ENCODE peak calls at places on chromosomes 13 and 19, in eight cellular contexts. J is left lung, D is right lobe of liver, F is A549, I is mesendoderm, R is adrenal gland, Q is esophagus squamous epithelium, B is PC-9. Y is an unnamed sample.

GRCh38 chr19:31980851-31981250 is 364.6 kb upstream of the ZNF507 start:
- DNase-seq in D (no peak), J (no peak), I (no peak), B (no peak), Q (no peak), R (no peak), F (no peak), Y (no peak)

GRCh38 chr13:75217949-75218348 is 264.0 kb downstream of the TBC1D4 start:
- DNase-seq in R (no peak), F (no peak), Q (no peak), J (no peak), D (no peak), I (no peak), B (no peak), Y (no peak)

GRCh38 chr19:6678690-6679109 is 8.7 kb upstream of the TNFSF14 start:
- DNase-seq in B (no peak), F (no peak), I (no peak), D (no peak), J (no peak), Q (no peak), R (no peak), Y (no peak)

GRCh38 chr13:22311734-22312404 is 641.0 kb downstream of the FGF9 start:
- DNase-seq in B (no peak), I (peak; percentile 8), D (no peak), Q (no peak), J (peak; percentile 60), F (no peak), R (no peak), Y (no peak)

GRCh38 chr19:35011091-35011689 is 11.1 kb downstream of the GRAMD1A start:
- DNase-seq in B (no peak), D (peak; percentile 67), F (no peak), Q (no peak), R (peak; percentile 27), I (no peak), J (no peak), Y (no peak)

GRCh38 chr13:101144808-101145419 is 271.4 kb downstream of the NALCN start:
- DNase-seq in R (peak; percentile 28), D (no peak), I (peak; percentile 48), Q (no peak), J (no peak), B (peak; percentile 57), F (no peak), Y (no peak)

GRCh38 chr19:31976775-31977536 is 368.5 kb upstream of the ZNF507 start:
- DNase-seq in D (no peak), B (no peak), I (no peak), Q (no peak), J (no peak), F (no peak), R (no peak), Y (no peak)

GRCh38 chr13:49711218-49711863 is 20.1 kb upstream of the EBPL start:
- DNase-seq in B (peak; percentile 50), R (no peak), D (no peak), F (no peak), J (no peak), Q (no peak), I (no peak), Y (no peak)

GRCh38 chr13:33188093-33188882 is 97.3 kb downstream of the STARD13 start:
- DNase-seq in I (no peak), D (no peak), F (no peak), B (no peak), R (no peak), J (no peak), Q (no peak), Y (no peak)

GRCh38 chr13:101875717-101876393 is 423.4 kb downstream of the ITGBL1 start:
- DNase-seq in R (no peak), I (peak; percentile 36), B (peak; percentile 95), J (no peak), F (no peak), D (peak; percentile 58), Q (no peak), Y (no peak)

GRCh38 chr13:48750588-48751383 is 97.1 kb downstream of the CYSLTR2 start:
- DNase-seq in J (no peak), I (no peak), R (peak; percentile 76), Q (no peak), B (no peak), D (no peak), F (no peak), Y (no peak)

GRCh38 chr19:50639121-50640112 is at the start of gene SYT3:
- DNase-seq in J (no peak), Q (no peak), B (no peak), I (peak; percentile 71), R (peak; percentile 51), D (no peak), F (peak; percentile 95), Y (peak; percentile 45)

GRCh38 chr19:1167687-1168561 is 6.1 kb downstream of the SBNO2 start:
- DNase-seq in D (peak; percentile 53), B (peak; percentile 78), I (no peak), R (peak; percentile 66), Q (no peak), J (peak; percentile 76), F (no peak), Y (no peak)

GRCh38 chr19:18741566-18742121 is 49.5 kb downstream of the COMP start:
- DNase-seq in F (no peak), B (peak; percentile 60), Q (no peak), R (no peak), J (no peak), D (no peak), I (no peak), Y (peak; percentile 83)

GRCh38 chr19:51803529-51803928 is 8.6 kb downstream of the FPR3 start:
- DNase-seq in D (no peak), I (no peak), R (no peak), B (no peak), Q (no peak), F (no peak), J (no peak), Y (no peak)

GRCh38 chr19:16931306-16931705 is 42.5 kb downstream of the F2RL3 start:
- DNase-seq in J (no peak), B (peak; percentile 20), I (no peak), F (no peak), R (no peak), Q (no peak), D (no peak), Y (no peak)

GRCh38 chr19:17323973-17324327 is 10.7 kb downstream of the ANO8 start:
- DNase-seq in Q (no peak), J (no peak), I (no peak), F (no peak), R (no peak), D (no peak), B (no peak), Y (no peak)

GRCh38 chr13:90968510-90968909 is 379.0 kb upstream of the MIR17HG start:
- DNase-seq in R (no peak), J (no peak), B (no peak), Q (no peak), D (no peak), I (peak; percentile 57), F (peak; percentile 33), Y (no peak)

GRCh38 chr13:113928701-113929627 is 44.9 kb downstream of the C13orf46 start:
- DNase-seq in B (no peak), D (peak; percentile 57), I (no peak), R (peak; percentile 57), F (no peak), J (no peak), Q (no peak), Y (peak; percentile 85)
- H3K27ac ChIP-seq in B (no peak overlapping the region), D (no peak overlapping the region), I (no peak overlapping the region), R (no peak overlapping the region), F (no peak overlapping the region), J (no peak overlapping the region), Q (peak overlapping the region; percentile 77), Y (peak overlapping the region; percentile 33)

GRCh38 chr19:10339977-10340376 is 553 bp upstream of the ICAM3 start:
- DNase-seq in R (no peak), B (no peak), Q (no peak), J (no peak), D (no peak), I (no peak), F (no peak), Y (no peak)
- H3K4me3 ChIP-seq in R (no peak overlapping the region), B (no peak overlapping the region), Q (no peak overlapping the region), J (no peak overlapping the region), D (no peak overlapping the region), I (no peak overlapping the region), F (no peak overlapping the region), Y (no peak overlapping the region)

GRCh38 chr13:110225007-110225406 is 82.0 kb downstream of the COL4A1 start:
- DNase-seq in D (no peak), J (no peak), I (no peak), B (peak; percentile 30), R (no peak), F (no peak), Q (no peak), Y (no peak)
- H3K27ac ChIP-seq in D (no peak overlapping the region), J (no peak overlapping the region), I (no peak overlapping the region), B (no peak overlapping the region), R (no peak overlapping the region), F (no peak overlapping the region), Q (peak overlapping the region; percentile 41), Y (no peak overlapping the region)

DNA sequence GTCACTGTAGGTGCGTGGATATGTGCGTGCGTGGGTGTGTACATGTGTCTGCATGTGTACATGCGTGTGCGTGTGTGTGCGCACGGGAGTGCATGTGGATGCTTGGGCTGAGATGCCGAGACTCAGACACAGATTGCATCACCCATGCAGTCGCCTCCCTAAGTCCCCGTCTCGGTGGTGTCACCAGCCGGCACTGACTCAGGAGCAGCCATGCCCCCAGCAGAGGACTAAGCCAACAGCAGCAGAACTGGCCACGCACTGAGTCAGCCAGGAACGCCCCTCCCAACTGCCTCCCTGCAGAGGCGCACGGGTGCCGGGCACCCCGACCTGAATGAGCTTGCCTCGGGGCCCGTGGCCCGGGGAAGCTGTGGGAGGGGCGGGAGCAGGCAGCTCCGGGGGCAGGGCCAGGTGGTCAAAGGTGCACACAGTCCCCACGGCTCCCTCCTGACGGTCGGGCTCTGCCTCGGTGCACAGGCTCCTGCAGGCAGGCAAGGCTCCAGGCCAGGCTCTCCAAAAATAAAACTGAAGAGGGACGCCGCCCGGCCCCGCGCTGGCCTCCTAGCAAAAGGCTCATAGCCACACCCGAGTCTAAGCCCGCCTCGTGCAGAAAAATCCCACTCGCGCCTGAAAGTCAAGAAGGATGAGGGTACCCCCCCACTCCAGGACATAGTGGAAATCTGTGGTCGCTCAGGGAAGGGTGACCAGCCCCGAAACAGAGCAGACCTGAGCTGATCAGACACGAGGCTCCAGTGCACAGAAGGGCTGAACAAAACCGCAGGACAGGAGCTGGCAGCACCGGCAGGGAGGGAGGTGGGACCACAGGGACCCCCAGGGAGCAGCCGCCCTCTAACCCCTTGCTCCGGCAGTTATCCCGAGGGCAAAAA is 49.2 kb downstream of the GADD45B start:
- DNase-seq in Q (no peak), D (no peak), R (peak; percentile 53), F (peak; percentile 74), B (peak; percentile 93), J (peak; percentile 84), I (peak; percentile 72), Y (peak; percentile 62)
- H3K4me3 ChIP-seq in Q (peak overlapping the region; percentile 33), D (no peak overlapping the region), R (no peak overlapping the region), F (peak overlapping the region; percentile 31), B (peak overlapping the region; percentile 50), J (no peak overlapping the region), I (no peak overlapping the region), Y (no peak overlapping the region)